ENCODE peak calls at places on chromosome 9, in six cellular contexts. W, U, H, Q, R and Y are unnamed samples.

GRCh38 chr9:127835930-127836586 is 18.4 kb downstream of the ENG start:
- DNase-seq in W (peak; percentile 53), U (peak; percentile 74), H (no peak), Q (no peak), R (no peak), Y (no peak)

GRCh38 chr9:38423939-38424843 is at the start of gene IGFBPL1:
- DNase-seq in W (no peak), U (no peak), H (no peak), Q (no peak), R (peak; percentile 88), Y (no peak)

GRCh38 chr9:120931278-120932085 is 4.9 kb upstream of the TRAF1 start:
- DNase-seq in W (peak; percentile 76), U (no peak), H (no peak), Q (no peak), R (no peak), Y (peak; percentile 50)

GRCh38 chr9:81868145-81868544 is 60.1 kb upstream of the SPATA31D4 start:
- DNase-seq in W (peak; percentile 43), U (no peak), H (peak; percentile 27), Q (no peak), R (no peak), Y (no peak)

GRCh38 chr9:87238545-87238944 is 259.1 kb upstream of the DAPK1 start:
- DNase-seq in W (peak; percentile 55), U (no peak), H (no peak), Q (no peak), R (no peak), Y (no peak)

GRCh38 chr9:85884236-85884635 is 56.7 kb upstream of the NAA35 start:
- DNase-seq in W (peak; percentile 73), U (no peak), H (no peak), Q (no peak), R (no peak), Y (no peak)

GRCh38 chr9:89750117-89750551 is 145.3 kb downstream of the GADD45G start:
- DNase-seq in W (no peak), U (no peak), H (no peak), Q (peak; percentile 75), R (peak; percentile 80), Y (no peak)

GRCh38 chr9:101509572-101509971 is 24.1 kb upstream of the RNF20 start:
- DNase-seq in W (no peak), U (no peak), H (no peak), Q (no peak), R (no peak), Y (no peak)

GRCh38 chr9:72185561-72185960 is 36.3 kb downstream of the GDA start:
- DNase-seq in W (peak; percentile 60), U (no peak), H (no peak), Q (no peak), R (no peak), Y (no peak)

GRCh38 chr9:5443845-5444244 is 6.1 kb upstream of the PLGRKT start:
- DNase-seq in W (no peak), U (no peak), H (no peak), Q (no peak), R (no peak), Y (no peak)

GRCh38 chr9:83199240-83199639 is 136.3 kb upstream of the RASEF start:
- DNase-seq in W (peak; percentile 40), U (no peak), H (peak; percentile 60), Q (no peak), R (peak; percentile 71), Y (no peak)

GRCh38 chr9:125544988-125545651 is 161.9 kb downstream of the MAPKAP1 start:
- DNase-seq in W (peak; percentile 84), U (no peak), H (peak; percentile 91), Q (no peak), R (no peak), Y (peak; percentile 88)

GRCh38 chr9:94922098-94922607 is 195.7 kb downstream of the AOPEP start:
- DNase-seq in W (peak; percentile 89), U (no peak), H (peak; percentile 94), Q (no peak), R (no peak), Y (peak; percentile 86)

GRCh38 chr9:92176068-92176799 is 61.0 kb upstream of the SPTLC1 start:
- DNase-seq in W (no peak), U (no peak), H (no peak), Q (no peak), R (peak; percentile 27), Y (no peak)

GRCh38 chr9:27365977-27366376 is 69.0 kb upstream of the EQTN start:
- DNase-seq in W (no peak), U (no peak), H (peak; percentile 95), Q (no peak), R (no peak), Y (no peak)

GRCh38 chr9:14140121-14140520 is 173.8 kb downstream of the NFIB start:
- DNase-seq in W (peak; percentile 43), U (no peak), H (no peak), Q (no peak), R (no peak), Y (no peak)

GRCh38 chr9:98991981-98992884 is 48.5 kb downstream of the COL15A1 start:
- DNase-seq in W (no peak), U (no peak), H (no peak), Q (no peak), R (no peak), Y (no peak)

DNA sequence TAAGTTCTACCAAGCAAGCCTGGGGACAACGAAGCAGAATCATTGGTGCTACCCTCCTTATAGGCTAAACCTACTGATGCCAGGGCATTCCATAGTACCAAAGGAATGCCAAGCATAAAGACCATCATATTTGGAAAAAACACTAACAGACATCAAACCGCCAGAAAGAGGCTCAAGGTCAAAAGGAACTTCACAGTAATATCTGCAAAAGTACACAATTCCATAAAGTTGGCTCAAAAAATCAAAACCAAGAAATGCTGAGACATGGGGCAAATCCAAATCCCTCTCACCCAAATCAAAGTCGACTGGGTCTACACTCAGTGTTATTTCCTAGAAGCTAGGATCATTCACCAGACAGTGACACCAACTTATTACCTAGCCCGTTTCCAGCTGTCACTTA is 3.4 kb downstream of the VCP start:
- DNase-seq in W (no peak), U (no peak), H (no peak), Q (no peak), R (no peak), Y (no peak)
- H3K4me3 ChIP-seq in W (no peak overlapping the region), U (peak overlapping the region; percentile 100), H (no peak overlapping the region), Q (peak overlapping the region; percentile 75), R (no peak overlapping the region), Y (no peak overlapping the region)

DNA sequence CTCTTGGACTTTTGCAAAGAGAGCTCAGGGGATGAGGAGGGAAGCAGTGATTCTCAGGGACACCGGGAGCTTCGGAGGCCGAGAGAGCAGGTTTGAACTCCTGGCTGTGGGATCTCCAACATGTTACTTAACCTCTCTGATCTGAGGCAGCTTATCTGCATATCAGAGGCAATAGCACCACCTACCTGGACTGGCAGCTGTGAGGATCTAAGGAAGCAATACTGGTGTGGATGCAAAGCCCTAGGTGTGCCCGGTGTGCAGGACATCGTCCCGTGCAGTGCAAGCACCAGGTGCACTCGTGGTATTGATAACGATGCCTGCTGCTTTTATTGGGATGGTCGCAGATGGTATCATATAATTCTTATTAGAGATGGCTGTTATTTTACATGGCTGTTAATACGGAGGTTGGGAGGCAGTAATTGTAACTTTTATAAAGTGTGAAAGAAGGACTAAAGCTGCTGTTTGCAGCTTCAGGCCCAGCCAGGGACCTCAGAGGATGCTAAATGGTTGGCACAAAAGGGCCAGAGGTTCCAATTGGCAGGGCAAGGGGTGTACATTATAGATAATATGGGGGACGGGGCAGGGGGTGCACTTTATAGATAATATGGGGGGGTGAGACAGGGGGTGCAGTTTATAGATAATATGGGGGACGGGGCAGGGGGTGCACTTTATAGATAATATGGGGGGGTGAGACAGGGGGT is 14.9 kb downstream of the COL5A1 start:
- DNase-seq in W (peak; percentile 33), U (no peak), H (no peak), Q (peak; percentile 1), R (no peak), Y (no peak)
- TF ChIP-seq CTCF in W (peak; percentile 13), U (no peak), H (no peak), Q (no peak), R (no peak), Y (peak; percentile 22)

DNA sequence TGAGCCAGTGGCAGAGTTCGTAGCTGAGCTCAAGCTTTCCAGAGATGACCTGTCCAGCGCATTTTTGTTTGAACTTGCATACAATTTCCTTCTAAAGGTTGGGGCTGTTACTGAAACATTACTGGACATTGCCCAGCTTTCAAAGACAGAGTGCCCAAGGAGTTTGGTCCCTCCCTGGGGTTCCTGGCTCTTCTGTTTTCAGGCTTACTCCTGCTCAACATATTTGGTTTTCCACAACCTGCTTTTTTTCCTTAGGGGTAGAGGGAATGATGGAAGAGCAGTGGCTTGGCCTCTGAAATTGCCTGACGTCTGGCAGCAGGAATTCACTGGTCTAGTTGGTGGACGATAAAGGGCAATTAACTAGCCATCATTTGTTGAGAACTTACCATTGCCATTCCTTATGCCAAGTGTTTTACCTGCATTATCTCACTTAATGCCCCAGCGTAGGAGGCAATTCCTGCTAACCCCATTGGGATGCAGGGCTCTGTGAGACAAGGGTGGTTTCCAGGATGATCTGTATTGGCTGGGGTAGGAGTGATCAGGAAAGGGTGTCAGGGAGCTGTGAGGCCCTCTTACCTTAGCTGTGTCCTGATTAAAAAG is 1.2 kb downstream of the RGS3 start:
- DNase-seq in W (no peak), U (no peak), H (no peak), Q (no peak), R (no peak), Y (no peak)
- H3K4me3 ChIP-seq in W (no peak overlapping the region), U (no peak overlapping the region), H (no peak overlapping the region), Q (peak overlapping the region; percentile 70), R (peak overlapping the region; percentile 47), Y (no peak overlapping the region)

GRCh38 chr9:77896269-77897245 is 135.1 kb downstream of the GNAQ start:
- DNase-seq in W (no peak), U (peak; percentile 33), H (no peak), Q (no peak), R (no peak), Y (no peak)

GRCh38 chr9:77898864-77899263 is 132.7 kb downstream of the GNAQ start:
- DNase-seq in W (no peak), U (no peak), H (no peak), Q (no peak), R (no peak), Y (no peak)

GRCh38 chr9:77899679-77900354 is 131.8 kb downstream of the GNAQ start:
- DNase-seq in W (peak; percentile 74), U (no peak), H (peak; percentile 60), Q (no peak), R (no peak), Y (no peak)

GRCh38 chr9:77893706-77894105 is 137.9 kb downstream of the GNAQ start:
- DNase-seq in W (no peak), U (no peak), H (no peak), Q (no peak), R (no peak), Y (no peak)

DNA sequence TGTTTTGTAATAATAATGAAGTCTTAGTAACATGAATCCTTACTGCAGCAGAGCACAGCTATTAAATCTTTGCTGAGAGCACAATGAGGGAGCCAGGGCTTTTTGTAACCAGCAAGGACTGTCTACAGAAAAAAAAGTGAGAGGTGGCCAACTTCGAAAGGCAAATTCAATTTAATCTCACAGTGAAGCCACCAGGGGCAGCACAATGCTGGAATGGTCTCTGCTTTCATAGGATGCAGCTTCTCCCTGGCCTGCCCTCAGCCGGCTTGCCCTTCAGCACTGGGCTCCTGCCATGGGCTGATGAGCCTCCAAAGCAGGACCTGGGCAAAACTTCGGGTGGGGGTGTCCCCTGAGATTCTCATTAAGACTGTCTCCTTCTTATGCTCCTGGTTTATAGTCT is 134.3 kb downstream of the GNAQ start:
- DNase-seq in W (no peak), U (no peak), H (no peak), Q (no peak), R (peak; percentile 9), Y (peak; percentile 12)
- TF ChIP-seq CTCF in W (peak; percentile 30), U (peak; percentile 7), H (peak; percentile 25), Q (peak; percentile 24), R (peak; percentile 37), Y (peak; percentile 23)

GRCh38 chr9:26234865-26235264 is 556.6 kb upstream of the TUSC1 start:
- DNase-seq in W (peak; percentile 30), U (peak; percentile 12), H (no peak), Q (no peak), R (no peak), Y (no peak)
- H3K4me3 ChIP-seq in W (no peak overlapping the region), U (no peak overlapping the region), H (no peak overlapping the region), Q (no peak overlapping the region), R (no peak overlapping the region), Y (no peak overlapping the region)